ENCODE peak calls at places on chromosomes 1 and 21, in nine cellular contexts. C is OCI-LY7, J is tibial nerve, I is left ventricle myocardium inferior, O is psoas muscle, X is K562, N is cardiac muscle cell, Y is colonic mucosa, G is keratinocyte. W is an unnamed sample. For H3K36me3, the result is how much of the 10 kb centered on the place peaks cover.

GRCh38 chr1:198480876-198481275 is 59.6 kb downstream of the ATP6V1G3 start:
- DNase-seq in G (no peak), I (no peak), Y (no peak), O (no peak), C (no peak), N (no peak), X (no peak), J (no peak), W (no peak)

GRCh38 chr1:12075195-12076114 is 12.4 kb downstream of the TNFRSF8 start:
- DNase-seq in X (peak), I (no peak), J (no peak), O (peak), G (no peak), Y (no peak), C (no peak), N (peak), W (no peak)

GRCh38 chr21:43850728-43851295 is 14.2 kb upstream of the AGPAT3 start:
- DNase-seq in I (no peak), Y (no peak), O (no peak), J (no peak), G (no peak), C (no peak), X (no peak), N (no peak), W (no peak)

GRCh38 chr1:52032124-52032784 is 1.4 kb downstream of the KTI12 start:
- DNase-seq in I (no peak), G (no peak), Y (no peak), C (peak), J (no peak), X (peak), N (no peak), O (no peak), W (no peak)

GRCh38 chr1:66050123-66050522 is 257.4 kb downstream of the PDE4B start:
- DNase-seq in Y (no peak), N (no peak), X (no peak), J (no peak), I (no peak), G (no peak), C (no peak), O (no peak), W (no peak)

GRCh38 chr1:100353988-100354387 is 1.7 kb downstream of the CDC14A start:
- DNase-seq in I (no peak), N (no peak), C (peak), J (no peak), G (no peak), X (no peak), O (no peak), Y (no peak), W (no peak)

GRCh38 chr1:68346192-68346808 is 103.5 kb downstream of the RPE65 start:
- DNase-seq in N (peak), I (no peak), O (no peak), X (peak), G (no peak), Y (no peak), C (peak), J (no peak), W (no peak)

GRCh38 chr1:198168180-198168579 is 11.4 kb downstream of the NEK7 start:
- DNase-seq in C (no peak), N (peak), G (no peak), X (peak), Y (no peak), J (no peak), O (no peak), I (no peak), W (no peak)

GRCh38 chr1:59422921-59423575 is 126.2 kb downstream of the FGGY start:
- DNase-seq in Y (peak), J (peak), N (peak), X (no peak), O (peak), I (peak), C (no peak), G (no peak), W (peak)

GRCh38 chr1:39795651-39796050 is 7.0 kb upstream of the BMP8B start:
- DNase-seq in X (peak), C (no peak), O (no peak), I (no peak), J (no peak), N (no peak), Y (no peak), G (no peak), W (no peak)

GRCh38 chr1:76867342-76868130 is at the start of gene ST6GALNAC5:
- DNase-seq in N (peak), O (peak), G (no peak), X (no peak), Y (peak), C (no peak), J (no peak), I (no peak), W (peak)

GRCh38 chr1:76866566-76866965 is 714 bp upstream of the ST6GALNAC5 start:
- DNase-seq in X (no peak), Y (no peak), C (no peak), O (no peak), J (no peak), G (no peak), N (peak), I (no peak), W (no peak)

GRCh38 chr1:76868916-76869315 is 1.6 kb downstream of the ST6GALNAC5 start:
- DNase-seq in N (no peak), Y (no peak), G (no peak), C (no peak), X (no peak), I (no peak), O (no peak), J (no peak), W (peak)

GRCh38 chr1:76870037-76870436 is 2.8 kb downstream of the ST6GALNAC5 start:
- DNase-seq in O (no peak), X (peak), G (no peak), I (no peak), N (no peak), C (no peak), J (no peak), Y (no peak), W (no peak)

DNA sequence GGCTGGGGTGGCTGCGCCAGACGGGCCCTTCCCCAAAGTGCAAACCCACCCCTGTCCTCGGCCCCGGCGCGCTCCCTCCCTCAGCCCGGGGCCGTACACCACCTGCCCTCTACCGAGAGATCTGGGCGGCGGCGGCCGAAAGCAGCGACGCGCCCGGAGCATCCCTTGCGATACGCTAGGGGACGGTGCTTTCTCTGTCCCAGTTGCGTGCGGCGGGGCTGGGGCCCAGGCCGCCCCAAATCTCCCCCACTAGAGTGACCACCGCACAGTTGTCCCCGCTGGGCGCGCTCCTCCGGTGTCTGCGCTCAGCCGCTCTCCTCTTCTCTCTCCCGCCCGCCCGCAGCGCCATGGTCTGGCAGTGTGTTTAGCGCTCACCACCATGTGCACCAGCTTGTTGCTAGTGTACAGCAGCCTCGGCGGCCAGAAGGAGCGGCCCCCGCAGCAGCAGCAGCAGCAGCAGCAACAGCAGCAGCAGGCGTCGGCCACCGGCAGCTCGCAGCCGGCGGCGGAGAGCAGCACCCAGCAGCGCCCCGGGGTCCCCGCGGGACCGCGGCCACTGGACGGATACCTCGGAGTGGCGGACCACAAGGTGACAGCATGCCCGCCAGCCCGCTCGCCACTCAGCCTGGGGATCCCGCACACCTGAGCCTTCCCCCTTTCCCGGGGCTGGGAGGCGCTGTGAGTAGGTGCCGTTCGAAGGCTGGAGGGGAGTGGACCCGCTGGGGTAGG is 1.0 kb downstream of the ST6GALNAC5 start:
- DNase-seq in C (no peak), O (peak), N (peak), X (peak), I (no peak), G (no peak), J (no peak), Y (no peak), W (peak)
- H3K4me3 ChIP-seq in C (no peak), O (peak), N (peak), X (no peak), I (peak), G (peak), J (peak), Y (peak), W (peak)

GRCh38 chr1:54863267-54863665 is 23.7 kb downstream of the DHCR24 start:
- DNase-seq in O (peak), I (no peak), G (no peak), J (no peak), Y (no peak), C (no peak), X (no peak), N (no peak), W (no peak)

GRCh38 chr1:54865238-54866073 is 21.5 kb downstream of the DHCR24 start:
- DNase-seq in Y (no peak), C (no peak), J (no peak), X (no peak), I (no peak), O (peak), N (no peak), G (no peak), W (no peak)

GRCh38 chr1:54867717-54868057 is 19.3 kb downstream of the DHCR24 start:
- DNase-seq in I (no peak), J (no peak), N (no peak), O (peak), C (no peak), Y (no peak), X (no peak), G (no peak), W (no peak)

GRCh38 chr1:54866801-54867716 is 19.9 kb downstream of the DHCR24 start:
- DNase-seq in Y (no peak), G (no peak), N (no peak), J (no peak), I (no peak), C (no peak), X (no peak), O (peak), W (no peak)

DNA sequence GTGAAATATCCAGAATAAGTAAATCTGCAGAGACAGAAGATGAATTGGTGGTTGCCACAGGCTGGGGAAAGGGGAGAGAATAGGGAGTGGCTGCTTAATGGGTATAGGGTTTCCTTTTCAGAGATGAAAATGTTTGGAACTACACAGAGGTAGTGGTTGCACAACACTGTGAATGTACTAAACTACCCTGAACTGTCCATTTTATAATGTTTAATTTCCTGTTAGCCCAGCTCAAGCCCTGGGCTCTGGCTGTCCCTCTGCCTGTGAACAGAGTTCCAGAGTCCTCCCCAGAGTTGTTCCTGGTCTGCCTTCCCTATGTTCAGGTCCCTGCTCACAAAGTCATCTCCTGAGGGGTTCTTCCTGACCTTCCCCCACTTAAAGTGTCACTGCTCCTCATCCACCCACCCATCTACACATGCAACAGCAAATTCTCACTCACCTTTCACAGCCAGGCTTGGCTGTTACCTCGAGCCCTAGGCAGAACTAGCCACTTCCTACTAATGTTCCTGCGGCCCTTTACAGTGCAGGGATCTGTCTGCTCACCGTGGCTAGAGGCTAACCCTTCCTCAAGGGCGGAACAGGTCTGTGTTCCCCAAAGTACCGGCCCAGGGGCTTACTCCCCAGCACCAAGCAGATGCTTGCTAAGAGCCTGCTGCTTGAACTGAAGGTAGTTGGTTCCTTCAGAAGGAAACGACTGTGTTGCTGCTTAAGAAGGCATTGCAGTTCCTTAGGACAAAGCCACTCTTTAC is 22.4 kb downstream of the DHCR24 start:
- DNase-seq in I (no peak), C (no peak), O (no peak), X (no peak), J (no peak), Y (no peak), G (no peak), N (no peak), W (no peak)
- H3K36me3 ChIP-seq in I (under half), C (half or more), O (under half), X (half or more), J (under half), Y (under half), G (half or more), N (under half), W (half or more)

GRCh38 chr21:14870841-14871126 is 194.0 kb downstream of the NRIP1 start:
- DNase-seq in G (no peak), X (no peak), O (no peak), I (no peak), Y (no peak), C (no peak), N (no peak), J (no peak), W (no peak)
- H3K4me3 ChIP-seq in G (no peak), X (no peak), O (no peak), I (no peak), Y (no peak), C (no peak), N (no peak), J (no peak), W (no peak)

GRCh38 chr1:28758420-28758819 is 21.7 kb downstream of the YTHDF2 start:
- DNase-seq in Y (no peak), I (no peak), C (no peak), N (no peak), O (no peak), X (no peak), J (no peak), G (no peak), W (no peak)

GRCh38 chr1:28761189-28761588 is 24.4 kb downstream of the YTHDF2 start:
- DNase-seq in I (no peak), Y (no peak), J (no peak), C (no peak), O (no peak), N (no peak), X (no peak), G (no peak), W (no peak)

GRCh38 chr1:28756846-28757245 is 20.1 kb downstream of the YTHDF2 start:
- DNase-seq in G (no peak), X (no peak), I (no peak), Y (no peak), O (no peak), C (no peak), N (peak), J (no peak), W (no peak)

GRCh38 chr1:28755701-28756100 is 19.0 kb downstream of the YTHDF2 start:
- DNase-seq in G (no peak), O (no peak), I (no peak), N (peak), Y (no peak), X (no peak), J (no peak), C (no peak), W (no peak)

DNA sequence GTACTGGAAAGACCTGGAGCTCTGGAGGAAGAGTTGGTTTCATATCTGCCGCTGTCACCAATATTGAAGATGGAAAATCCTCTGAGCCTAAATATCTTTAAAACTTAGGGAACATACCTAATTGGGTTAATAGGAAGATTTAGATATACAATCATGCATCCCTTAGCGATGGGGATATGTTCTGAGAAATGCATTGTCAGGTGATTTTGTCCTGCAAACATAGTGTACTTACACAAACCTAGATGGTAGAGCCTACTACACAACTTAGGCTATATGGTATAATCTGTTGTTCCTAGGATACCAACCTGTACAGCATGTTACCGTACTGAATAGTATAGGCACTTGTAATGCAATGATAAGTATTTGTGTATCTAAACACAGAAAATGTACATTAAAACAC is 22.5 kb downstream of the YTHDF2 start:
- DNase-seq in G (no peak), X (no peak), J (no peak), I (no peak), C (no peak), O (no peak), Y (no peak), N (no peak), W (no peak)
- H3K36me3 ChIP-seq in G (under half), X (half or more), J (under half), I (under half), C (half or more), O (under half), Y (under half), N (under half), W (half or more)

DNA sequence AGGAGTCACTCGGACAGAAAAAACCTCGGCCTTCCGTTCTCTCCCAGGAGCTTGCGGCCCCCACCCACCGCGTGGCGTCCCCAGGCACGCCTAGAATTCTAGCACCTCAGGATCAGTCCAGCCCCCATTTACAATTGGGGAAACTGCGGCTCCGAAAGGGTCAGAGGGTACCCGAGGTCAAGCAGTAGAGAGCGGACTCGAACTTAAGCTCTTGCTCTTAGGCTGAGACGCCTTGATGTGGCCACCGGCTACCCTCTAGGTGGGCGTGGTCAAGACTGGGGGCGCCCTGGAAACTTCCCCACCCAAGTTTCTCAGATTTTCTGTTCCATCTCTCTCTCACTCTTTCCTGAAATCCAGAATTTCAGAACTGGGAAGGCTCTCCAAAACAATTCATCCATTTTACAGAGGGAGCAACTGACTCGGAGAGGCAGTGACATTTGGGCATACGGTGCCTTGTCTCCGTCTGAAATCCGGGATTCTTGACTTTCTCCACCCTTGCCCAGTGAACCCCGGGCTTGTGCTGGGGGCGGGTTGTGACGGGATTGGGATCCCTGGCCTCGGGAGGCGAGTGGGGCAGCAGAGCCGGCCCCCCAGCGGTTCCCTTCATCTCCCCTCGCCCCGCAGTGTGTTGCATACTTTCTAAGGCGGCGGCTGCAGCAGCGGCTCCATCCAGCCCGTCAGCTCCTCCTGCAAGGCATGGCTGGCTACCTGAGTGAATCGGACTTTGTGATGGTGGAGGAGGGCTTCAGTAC is 777 bp downstream of the AZIN2 start:
- DNase-seq in J (no peak), I (no peak), Y (peak), O (no peak), C (no peak), X (no peak), G (no peak), N (no peak), W (no peak)
- H3K4me3 ChIP-seq in J (peak), I (peak), Y (peak), O (peak), C (peak), X (peak), G (peak), N (peak), W (peak)

GRCh38 chr1:3632298-3632697 is 7.5 kb downstream of the TPRG1L start:
- DNase-seq in J (no peak), O (no peak), X (no peak), G (no peak), Y (no peak), I (no peak), N (no peak), C (no peak), W (no peak)

GRCh38 chr1:3632716-3633343 is 8.0 kb downstream of the TPRG1L start:
- DNase-seq in O (no peak), X (no peak), Y (no peak), G (no peak), N (no peak), I (no peak), J (no peak), C (no peak), W (no peak)

GRCh38 chr1:3633344-3634058 is 8.7 kb downstream of the TPRG1L start:
- DNase-seq in O (no peak), N (no peak), Y (no peak), I (no peak), X (no peak), G (no peak), C (no peak), J (no peak), W (no peak)

GRCh38 chr1:3636080-3636479 is 11.3 kb downstream of the TPRG1L start:
- DNase-seq in X (no peak), Y (no peak), N (no peak), G (no peak), J (no peak), C (no peak), I (no peak), O (no peak), W (no peak)

DNA sequence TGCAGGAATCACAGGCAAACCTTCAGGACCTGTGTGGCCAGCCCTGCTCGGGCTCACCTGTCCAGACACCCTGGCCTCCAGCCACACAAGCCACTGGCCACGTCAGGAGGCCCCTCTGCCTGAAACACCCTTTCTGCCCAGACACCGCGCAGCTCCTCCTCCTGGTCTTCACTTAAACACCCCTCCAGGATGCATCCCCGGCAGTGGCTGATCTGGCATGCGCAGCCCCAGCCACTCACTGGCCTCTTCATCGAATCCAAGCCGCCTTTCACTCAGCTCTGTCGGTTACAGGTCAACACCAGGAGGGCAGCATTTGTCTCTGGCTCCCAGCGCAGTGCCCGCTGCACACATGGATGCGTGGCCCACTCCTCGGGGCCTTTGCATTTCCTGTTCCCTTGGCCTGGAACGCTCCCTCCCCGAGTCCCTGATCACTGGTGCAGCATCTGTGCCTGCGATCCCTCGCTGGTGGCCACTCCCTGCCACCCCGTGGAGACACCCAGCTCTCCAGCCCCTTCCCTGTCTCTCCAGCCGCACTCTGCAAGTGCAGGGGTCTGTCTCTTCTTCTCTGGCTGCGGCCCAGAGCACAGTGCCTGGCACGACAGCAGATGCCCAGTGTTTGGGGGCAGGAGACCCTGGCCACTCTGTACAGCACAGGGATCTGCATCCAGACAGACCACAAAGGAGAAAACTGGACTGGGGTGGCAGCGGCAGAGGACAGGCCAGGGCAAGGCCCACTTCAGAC is 9.4 kb downstream of the TPRG1L start:
- DNase-seq in X (no peak), I (no peak), Y (no peak), J (no peak), O (no peak), C (no peak), G (no peak), N (no peak), W (no peak)
- H3K36me3 ChIP-seq in X (half or more), I (half or more), Y (under half), J (under half), O (under half), C (under half), G (under half), N (under half), W (under half)

W was measured in MG63.